ENCODE peak calls at places on chromosome 17, in eight cellular contexts. E is substantia nigra, F is IMR-90, N is lung, P is midbrain, U is tibial artery, Y is GM19239, I is AG09309. W is an unnamed sample.

GRCh38 chr17:55038291-55038690 is 69.7 kb downstream of the STXBP4 start:
- DNase-seq in E (no peak), F (no peak), N (no peak), P (no peak), U (no peak), Y (no peak), I (no peak), W (no peak)

GRCh38 chr17:10792156-10792555 is 11.7 kb downstream of the TMEM238L start:
- DNase-seq in E (no peak), F (no peak), N (no peak), P (no peak), U (no peak), Y (no peak), I (no peak), W (no peak)

GRCh38 chr17:64216385-64217248 is 46.4 kb downstream of the TEX2 start:
- DNase-seq in E (no peak), F (peak; percentile 32), N (no peak), P (no peak), U (no peak), Y (no peak), I (no peak), W (no peak)

GRCh38 chr17:17190188-17190587 is 15.9 kb downstream of the PLD6 start:
- DNase-seq in E (no peak), F (no peak), N (no peak), P (no peak), U (no peak), Y (no peak), I (no peak), W (no peak)

GRCh38 chr17:37671813-37672544 is 28.7 kb upstream of the DDX52 start:
- DNase-seq in E (no peak), F (peak; percentile 96), N (no peak), P (no peak), U (no peak), Y (no peak), I (peak; percentile 81), W (no peak)

GRCh38 chr17:7922499-7923289 is 6.6 kb upstream of the RNF227 start:
- DNase-seq in E (peak; percentile 22), F (peak; percentile 67), N (peak; percentile 84), P (peak; percentile 77), U (peak; percentile 85), Y (peak; percentile 68), I (no peak), W (no peak)

GRCh38 chr17:15464211-15464610 is 3.2 kb downstream of the CDRT4 start:
- DNase-seq in E (no peak), F (no peak), N (no peak), P (no peak), U (no peak), Y (no peak), I (no peak), W (peak; percentile 78)

GRCh38 chr17:65438708-65439294 is 122.6 kb downstream of the AXIN2 start:
- DNase-seq in E (no peak), F (peak; percentile 22), N (no peak), P (no peak), U (no peak), Y (no peak), I (no peak), W (no peak)

GRCh38 chr17:60579090-60579489 is 20.9 kb upstream of the PPM1D start:
- DNase-seq in E (no peak), F (peak; percentile 79), N (no peak), P (no peak), U (no peak), Y (no peak), I (no peak), W (no peak)

GRCh38 chr17:6681671-6682070 is 30.1 kb downstream of the C17orf100 start:
- DNase-seq in E (no peak), F (no peak), N (no peak), P (no peak), U (no peak), Y (no peak), I (no peak), W (no peak)

GRCh38 chr17:34580685-34581445 is 1.5 kb downstream of the TMEM132E start:
- DNase-seq in E (no peak), F (no peak), N (no peak), P (no peak), U (no peak), Y (no peak), I (no peak), W (no peak)

GRCh38 chr17:12180644-12181261 is 160.1 kb downstream of the MAP2K4 start:
- DNase-seq in E (no peak), F (peak; percentile 79), N (no peak), P (peak; percentile 29), U (no peak), Y (peak; percentile 17), I (peak; percentile 17), W (no peak)

GRCh38 chr17:4436846-4437245 is 3.1 kb downstream of the SPNS3 start:
- DNase-seq in E (no peak), F (no peak), N (no peak), P (peak; percentile 31), U (no peak), Y (no peak), I (no peak), W (no peak)

GRCh38 chr17:15944720-15945492 is at the start of gene ADORA2B:
- DNase-seq in E (no peak), F (peak; percentile 71), N (peak; percentile 68), P (peak; percentile 34), U (peak; percentile 42), Y (peak; percentile 49), I (no peak), W (no peak)

GRCh38 chr17:44931376-44931775 is 16.1 kb upstream of the GFAP start:
- DNase-seq in E (no peak), F (no peak), N (no peak), P (no peak), U (no peak), Y (no peak), I (no peak), W (no peak)

GRCh38 chr17:6084226-6085161 is 14.3 kb downstream of the WSCD1 start:
- DNase-seq in E (peak; percentile 93), F (no peak), N (no peak), P (peak; percentile 88), U (no peak), Y (no peak), I (no peak), W (no peak)

GRCh38 chr17:81926451-81927144 is 937 bp downstream of the MAFG start:
- DNase-seq in E (peak; percentile 50), F (peak; percentile 79), N (peak; percentile 79), P (peak; percentile 48), U (peak; percentile 85), Y (peak; percentile 79), I (peak; percentile 35), W (no peak)

GRCh38 chr17:72407336-72408121 is 286.7 kb downstream of the SOX9 start:
- DNase-seq in E (peak; percentile 38), F (peak; percentile 99), N (peak; percentile 51), P (peak; percentile 30), U (peak; percentile 34), Y (peak; percentile 54), I (peak; percentile 93), W (no peak)

GRCh38 chr17:63589646-63590045 is 11.0 kb upstream of the TACO1 start:
- DNase-seq in E (no peak), F (no peak), N (no peak), P (no peak), U (no peak), Y (no peak), I (no peak), W (no peak)

GRCh38 chr17:15882058-15882720 is 62.7 kb upstream of the ADORA2B start:
- DNase-seq in E (no peak), F (no peak), N (no peak), P (no peak), U (no peak), Y (no peak), I (no peak), W (no peak)

GRCh38 chr17:28492352-28493310 is 13.5 kb upstream of the FOXN1 start:
- DNase-seq in E (no peak), F (no peak), N (no peak), P (no peak), U (no peak), Y (no peak), I (no peak), W (no peak)

GRCh38 chr17:64028874-64029464 is 8.5 kb upstream of the ICAM2 start:
- DNase-seq in E (no peak), F (peak; percentile 67), N (peak; percentile 63), P (peak; percentile 51), U (peak; percentile 57), Y (peak; percentile 45), I (peak; percentile 21), W (no peak)

GRCh38 chr17:42560246-42560645 is 1.7 kb upstream of the COASY start:
- DNase-seq in E (no peak), F (no peak), N (no peak), P (no peak), U (no peak), Y (no peak), I (no peak), W (no peak)

GRCh38 chr17:82663381-82664275 is 15.4 kb upstream of the WDR45B start:
- DNase-seq in E (no peak), F (no peak), N (no peak), P (no peak), U (peak; percentile 14), Y (no peak), I (no peak), W (no peak)

GRCh38 chr17:60744355-60744958 is 66.8 kb downstream of the BCAS3 start:
- DNase-seq in E (no peak), F (peak; percentile 24), N (no peak), P (no peak), U (no peak), Y (no peak), I (no peak), W (no peak)

GRCh38 chr17:82217530-82218204 is 5.0 kb upstream of the CCDC57 start:
- DNase-seq in E (no peak), F (peak; percentile 90), N (no peak), P (no peak), U (no peak), Y (no peak), I (peak; percentile 81), W (no peak)

GRCh38 chr17:36464765-36465088 is 21.8 kb upstream of the ZNHIT3 start:
- DNase-seq in E (no peak), F (no peak), N (no peak), P (no peak), U (no peak), Y (no peak), I (no peak), W (peak; percentile 57)

GRCh38 chr17:76623271-76624146 is 20.0 kb downstream of the ST6GALNAC1 start:
- DNase-seq in E (peak; percentile 7), F (peak; percentile 60), N (peak; percentile 78), P (peak; percentile 67), U (peak; percentile 57), Y (peak; percentile 79), I (peak; percentile 50), W (peak; percentile 94)

GRCh38 chr17:731943-732787 is at the start of gene TLCD3A:
- DNase-seq in E (no peak), F (peak; percentile 55), N (peak; percentile 70), P (peak; percentile 53), U (peak; percentile 61), Y (peak; percentile 68), I (no peak), W (peak; percentile 91)

GRCh38 chr17:61307905-61308886 is 91.4 kb upstream of the TBX2 start:
- DNase-seq in E (no peak), F (peak; percentile 99), N (peak; percentile 40), P (no peak), U (no peak), Y (no peak), I (peak; percentile 99), W (peak; percentile 69)

GRCh38 chr17:73646409-73647305 is 2.4 kb upstream of the SDK2 start:
- DNase-seq in E (no peak), F (no peak), N (no peak), P (no peak), U (no peak), Y (no peak), I (no peak), W (peak; percentile 51)

GRCh38 chr17:82065193-82065637 is 389 bp downstream of the DUS1L start:
- DNase-seq in E (no peak), F (peak; percentile 24), N (no peak), P (no peak), U (no peak), Y (peak; percentile 85), I (no peak), W (no peak)

GRCh38 chr17:15265131-15265530 is at the start of gene PMP22:
- DNase-seq in E (peak; percentile 37), F (no peak), N (no peak), P (no peak), U (peak; percentile 72), Y (no peak), I (no peak), W (no peak)

GRCh38 chr17:55576237-55576998 is 65.2 kb upstream of the SMIM36 start:
- DNase-seq in E (no peak), F (peak; percentile 75), N (no peak), P (no peak), U (peak; percentile 56), Y (no peak), I (no peak), W (no peak)